ENCODE peak calls at places on chromosomes 3 and 15, in four cellular contexts. J is pancreas, Z is adrenal gland, X is brain microvascular endothelial cell. U is an unnamed sample.

GRCh38 chr15:77033729-77034619 is 36.9 kb downstream of the TSPAN3 start:
- DNase-seq in J (peak), Z (peak), X (no peak), U (no peak)

GRCh38 chr15:78831229-78832207 is 20.3 kb upstream of the ADAMTS7 start:
- DNase-seq in J (no peak), Z (no peak), X (no peak), U (no peak)

GRCh38 chr3:52236424-52236886 is 2.5 kb downstream of the TWF2 start:
- DNase-seq in J (no peak), Z (no peak), X (no peak), U (no peak)

GRCh38 chr3:23612296-23612891 is 193.4 kb upstream of the UBE2E1 start:
- DNase-seq in J (no peak), Z (no peak), X (peak), U (no peak)

GRCh38 chr3:191391873-191392808 is 61.8 kb upstream of the UTS2B start:
- DNase-seq in J (no peak), Z (no peak), X (no peak), U (no peak)

GRCh38 chr15:98174286-98174685 is 213.8 kb downstream of the ARRDC4 start:
- DNase-seq in J (no peak), Z (no peak), X (no peak), U (no peak)

GRCh38 chr3:24160424-24160823 is 215.3 kb downstream of the NR1D2 start:
- DNase-seq in J (no peak), Z (no peak), X (no peak), U (no peak)

GRCh38 chr3:45165497-45166282 is 19.5 kb upstream of the CDCP1 start:
- DNase-seq in J (no peak), Z (no peak), X (no peak), U (no peak)

GRCh38 chr3:171810278-171811058 is at the start of gene PLD1:
- DNase-seq in J (peak), Z (peak), X (peak), U (no peak)

GRCh38 chr3:13080591-13080990 is 7.4 kb upstream of the IQSEC1 start:
- DNase-seq in J (no peak), Z (no peak), X (peak), U (no peak)

GRCh38 chr3:9302425-9303181 is 53.2 kb upstream of the SRGAP3 start:
- DNase-seq in J (peak), Z (peak), X (peak), U (no peak)
- H3K4me3 ChIP-seq in J (no peak), Z (no peak), X (peak), U (peak)

DNA sequence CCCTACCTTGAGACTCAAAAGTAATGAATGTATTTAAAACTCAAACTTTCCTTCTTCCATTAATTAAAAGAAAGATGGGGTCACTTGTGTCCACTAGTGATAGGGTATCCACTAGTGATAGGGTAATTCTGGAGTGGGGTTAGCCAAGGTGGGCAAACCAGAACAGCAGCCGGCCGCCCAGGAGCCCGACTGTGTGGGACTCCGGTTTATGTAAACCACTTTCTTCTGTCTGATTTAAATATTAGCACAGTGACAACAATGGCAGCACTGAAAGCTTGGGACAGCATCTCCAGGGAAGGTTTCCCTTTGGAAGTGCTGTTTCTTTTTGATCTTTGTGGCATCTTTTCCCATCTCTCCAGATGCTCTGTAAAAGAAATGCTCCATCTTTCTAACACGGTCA is 722 bp downstream of the MYZAP start:
- DNase-seq in J (no peak), Z (no peak), X (no peak), U (no peak)
- H3K4me3 ChIP-seq in J (peak), Z (peak), X (no peak), U (no peak)

GRCh38 chr15:84588053-84588874 is 12.5 kb upstream of the ZSCAN2 start:
- DNase-seq in J (peak), Z (peak), X (peak), U (no peak)
- H3K4me3 ChIP-seq in J (no peak), Z (no peak), X (peak), U (peak)

DNA sequence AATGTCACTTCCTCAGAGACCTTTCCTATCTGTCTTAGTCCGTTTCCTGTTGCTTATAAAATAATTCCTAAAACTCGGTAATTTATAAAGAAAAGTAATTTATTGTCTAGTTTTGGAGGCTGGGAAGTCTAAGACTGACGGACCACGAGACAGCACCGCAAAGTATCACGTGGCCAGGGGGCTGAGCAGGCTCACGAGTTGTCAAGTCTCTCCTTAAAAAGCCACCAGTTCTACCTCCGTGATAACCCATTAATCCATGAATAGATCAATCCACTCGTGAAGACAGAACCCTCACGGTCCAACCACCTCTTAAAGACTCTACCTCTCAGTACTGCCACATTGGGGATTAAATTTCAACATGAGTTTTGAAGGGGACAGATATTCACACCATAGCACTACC is 826 bp downstream of the LINS1 start:
- DNase-seq in J (no peak), Z (no peak), X (no peak), U (no peak)
- H3K4me3 ChIP-seq in J (peak), Z (peak), X (peak), U (peak)

GRCh38 chr3:63934484-63934883 is 22.3 kb upstream of the SCAANT1 start:
- DNase-seq in J (no peak), Z (no peak), X (no peak), U (no peak)
- H3K4me3 ChIP-seq in J (no peak), Z (no peak), X (no peak), U (no peak)

DNA sequence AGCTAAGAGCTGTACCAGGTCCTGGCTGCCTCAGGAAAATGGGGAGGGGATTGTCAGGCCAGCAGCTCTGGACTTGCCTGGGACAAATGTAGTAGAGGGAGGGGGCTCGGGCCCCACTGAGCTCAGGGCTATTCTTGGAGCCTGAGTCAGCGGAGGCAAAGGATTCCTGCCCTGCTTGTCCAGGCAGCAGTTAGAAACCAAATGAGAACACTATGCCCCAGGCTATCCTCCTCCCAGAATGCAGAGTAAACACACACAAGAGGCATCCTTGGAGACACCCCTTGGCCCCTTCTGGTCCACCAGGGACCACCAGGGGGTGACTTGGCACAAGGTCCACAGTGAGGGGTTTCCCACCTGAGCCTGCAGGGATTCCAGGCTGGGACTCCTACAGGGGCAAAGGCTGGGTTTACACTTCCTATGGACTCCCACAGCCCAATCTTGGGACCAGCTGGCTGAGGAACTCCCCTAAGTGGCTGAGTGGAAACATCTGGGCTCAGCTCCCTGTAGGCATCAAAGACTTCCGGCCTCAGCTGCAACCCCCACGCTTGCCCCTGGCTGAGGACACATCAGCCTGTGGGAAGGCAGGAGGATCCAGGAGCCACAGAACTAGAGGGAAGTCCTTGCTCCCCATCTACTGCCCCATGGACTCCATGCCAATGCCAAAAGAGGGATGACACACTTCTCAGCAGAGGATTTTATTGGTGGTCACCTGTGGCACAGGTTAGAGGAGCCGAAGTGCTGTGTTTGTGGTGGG is 3.4 kb upstream of the COL7A1 start:
- DNase-seq in J (no peak), Z (no peak), X (peak), U (peak)
- H3K4me3 ChIP-seq in J (no peak), Z (no peak), X (no peak), U (peak)